ENCODE peak calls at places on chromosomes 1 and 21, in nine cellular contexts. F, A, C, L, X, H, S, Y and W are unnamed samples.
A peak's percentile ranks its signal among the peaks of the same experiment; 100 is the strongest.

GRCh38 chr1:223041481-223041880 is 101.6 kb downstream of the TLR5 start:
- DNase-seq in F (peak; percentile 15), A (no peak), C (no peak), L (no peak), X (no peak), H (no peak), S (no peak), Y (no peak), W (no peak)

GRCh38 chr21:34031835-34032370 is 41.5 kb upstream of the MRPS6 start:
- DNase-seq in F (no peak), A (no peak), C (no peak), L (no peak), X (no peak), H (peak; percentile 59), S (no peak), Y (no peak), W (no peak)

GRCh38 chr1:230288641-230289349 is 137.3 kb downstream of the PGBD5 start:
- DNase-seq in F (no peak), A (no peak), C (peak; percentile 55), L (no peak), X (no peak), H (no peak), S (no peak), Y (no peak), W (no peak)

GRCh38 chr1:36155560-36156328 is at the start of gene MAP7D1:
- DNase-seq in F (peak; percentile 87), A (peak; percentile 85), C (peak; percentile 96), L (peak; percentile 83), X (peak; percentile 96), H (peak; percentile 89), S (peak; percentile 89), Y (peak; percentile 80), W (peak; percentile 90)

GRCh38 chr1:160169553-160170399 is 18.4 kb downstream of the ATP1A4 start:
- DNase-seq in F (no peak), A (no peak), C (no peak), L (no peak), X (no peak), H (no peak), S (no peak), Y (no peak), W (no peak)

GRCh38 chr1:197557302-197557701 is 218.0 kb downstream of the DENND1B start:
- DNase-seq in F (no peak), A (no peak), C (no peak), L (peak; percentile 43), X (no peak), H (no peak), S (no peak), Y (no peak), W (no peak)

GRCh38 chr1:41364444-41365319 is 3.4 kb downstream of the FOXO6 start:
- DNase-seq in F (no peak), A (no peak), C (no peak), L (no peak), X (no peak), H (no peak), S (no peak), Y (no peak), W (no peak)

GRCh38 chr1:55723001-55723400 is 507.8 kb upstream of the USP24 start:
- DNase-seq in F (no peak), A (no peak), C (no peak), L (no peak), X (no peak), H (no peak), S (no peak), Y (no peak), W (no peak)

GRCh38 chr1:100354971-100355394 is 2.7 kb downstream of the CDC14A start:
- DNase-seq in F (peak; percentile 81), A (peak; percentile 54), C (no peak), L (peak; percentile 34), X (no peak), H (peak; percentile 25), S (peak; percentile 30), Y (no peak), W (no peak)

GRCh38 chr1:66371233-66372005 is 162.5 kb upstream of the SGIP1 start:
- DNase-seq in F (no peak), A (no peak), C (no peak), L (peak; percentile 39), X (peak; percentile 54), H (no peak), S (no peak), Y (no peak), W (no peak)

GRCh38 chr21:29145354-29145782 is 14.9 kb downstream of the MAP3K7CL start:
- DNase-seq in F (no peak), A (no peak), C (no peak), L (peak; percentile 95), X (no peak), H (no peak), S (no peak), Y (no peak), W (no peak)

DNA sequence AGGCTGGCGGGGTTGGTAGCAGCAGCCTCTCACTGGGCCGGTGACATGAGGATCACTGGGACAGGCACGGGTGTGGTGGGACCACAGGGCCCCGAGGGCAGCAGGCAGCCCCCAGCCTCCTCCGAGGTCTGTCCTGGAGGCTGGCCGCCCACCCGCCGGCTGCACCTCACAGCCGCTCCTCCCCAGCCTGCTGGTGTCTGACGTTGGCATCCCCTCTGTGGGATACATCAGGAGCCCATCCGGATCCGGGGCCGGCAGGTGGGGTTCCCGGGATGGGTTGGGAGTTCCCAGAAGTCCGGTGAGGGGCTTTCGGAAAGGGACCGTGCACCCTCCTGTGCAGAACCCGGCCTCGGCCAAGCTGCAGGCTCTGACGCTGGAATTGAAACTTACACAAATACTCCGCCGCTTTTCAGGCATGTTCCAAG is 142.1 kb upstream of the ARHGEF16 start:
- DNase-seq in F (no peak), A (no peak), C (peak; percentile 87), L (no peak), X (no peak), H (no peak), S (no peak), Y (no peak), W (no peak)
- H3K27ac ChIP-seq in F (peak overlapping the region; percentile 86), A (no peak overlapping the region), C (peak overlapping the region; percentile 90), L (peak overlapping the region; percentile 99), X (no peak overlapping the region), H (no peak overlapping the region), S (no peak overlapping the region), Y (no peak overlapping the region), W (no peak overlapping the region)

GRCh38 chr1:154856049-154856448 is 14.0 kb downstream of the KCNN3 start:
- DNase-seq in F (no peak), A (no peak), C (no peak), L (no peak), X (peak; percentile 74), H (no peak), S (no peak), Y (no peak), W (no peak)

GRCh38 chr1:154857022-154857421 is 13.1 kb downstream of the KCNN3 start:
- DNase-seq in F (no peak), A (no peak), C (no peak), L (no peak), X (no peak), H (no peak), S (no peak), Y (no peak), W (no peak)

GRCh38 chr1:154857441-154858215 is 12.5 kb downstream of the KCNN3 start:
- DNase-seq in F (no peak), A (no peak), C (no peak), L (no peak), X (no peak), H (no peak), S (no peak), Y (no peak), W (no peak)

GRCh38 chr1:154855186-154855585 is 14.9 kb downstream of the KCNN3 start:
- DNase-seq in F (no peak), A (no peak), C (no peak), L (no peak), X (no peak), H (no peak), S (no peak), Y (no peak), W (no peak)

GRCh38 chr1:154856544-154856943 is 13.5 kb downstream of the KCNN3 start:
- DNase-seq in F (no peak), A (no peak), C (no peak), L (no peak), X (no peak), H (no peak), S (no peak), Y (no peak), W (no peak)
- H3K4me3 ChIP-seq in F (no peak overlapping the region), A (no peak overlapping the region), C (no peak overlapping the region), L (no peak overlapping the region), X (no peak overlapping the region), H (no peak overlapping the region), S (no peak overlapping the region), Y (no peak overlapping the region), W (no peak overlapping the region)

DNA sequence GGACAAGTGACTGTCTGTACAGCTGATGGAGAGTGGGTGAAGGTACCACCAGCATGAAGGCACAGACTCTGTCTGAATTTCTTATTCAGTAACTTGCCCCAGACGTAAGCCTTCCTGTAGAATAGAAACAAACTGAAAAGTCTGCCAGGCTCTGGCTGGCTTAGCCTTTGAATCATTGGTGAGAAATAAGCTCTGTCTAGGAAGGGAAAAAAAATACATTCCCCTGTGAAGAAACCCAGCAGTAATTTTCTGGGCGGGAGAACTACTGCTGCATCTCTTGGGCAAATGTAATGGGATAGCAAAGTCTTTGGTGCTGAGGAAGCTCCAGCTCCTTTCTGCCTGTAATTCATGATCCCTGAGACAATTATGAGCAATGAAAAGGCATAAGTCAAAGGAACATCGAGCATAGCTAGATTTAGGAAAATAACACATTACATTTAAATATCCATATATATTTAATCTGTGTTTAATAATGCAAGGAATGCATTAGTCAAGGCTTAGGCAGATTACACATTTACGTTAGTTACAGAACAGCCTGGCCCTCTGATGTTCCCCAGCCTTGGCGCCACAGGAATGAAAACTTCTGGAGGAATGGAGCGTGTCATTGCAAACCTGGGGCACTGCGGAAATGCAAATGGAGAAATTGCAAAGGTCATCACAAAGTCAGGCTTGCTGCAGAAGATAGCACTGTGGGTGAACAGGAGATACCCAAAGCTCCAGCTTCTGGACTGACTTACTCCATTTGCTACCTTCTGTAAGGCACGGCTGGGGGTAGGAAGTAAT is 216.3 kb upstream of the CAMK1G start:
- DNase-seq in F (no peak), A (no peak), C (no peak), L (peak; percentile 36), X (no peak), H (no peak), S (no peak), Y (no peak), W (no peak)
- H3K4me1 ChIP-seq in F (no peaks in the 10 kb centered on the region), A (no peaks in the 10 kb centered on the region), C (no peaks in the 10 kb centered on the region), L (peaks cover 6% of the 10 kb centered on the region), X (no peaks in the 10 kb centered on the region), H (no peaks in the 10 kb centered on the region), S (no peaks in the 10 kb centered on the region), Y (no peaks in the 10 kb centered on the region), W (no peaks in the 10 kb centered on the region)

DNA sequence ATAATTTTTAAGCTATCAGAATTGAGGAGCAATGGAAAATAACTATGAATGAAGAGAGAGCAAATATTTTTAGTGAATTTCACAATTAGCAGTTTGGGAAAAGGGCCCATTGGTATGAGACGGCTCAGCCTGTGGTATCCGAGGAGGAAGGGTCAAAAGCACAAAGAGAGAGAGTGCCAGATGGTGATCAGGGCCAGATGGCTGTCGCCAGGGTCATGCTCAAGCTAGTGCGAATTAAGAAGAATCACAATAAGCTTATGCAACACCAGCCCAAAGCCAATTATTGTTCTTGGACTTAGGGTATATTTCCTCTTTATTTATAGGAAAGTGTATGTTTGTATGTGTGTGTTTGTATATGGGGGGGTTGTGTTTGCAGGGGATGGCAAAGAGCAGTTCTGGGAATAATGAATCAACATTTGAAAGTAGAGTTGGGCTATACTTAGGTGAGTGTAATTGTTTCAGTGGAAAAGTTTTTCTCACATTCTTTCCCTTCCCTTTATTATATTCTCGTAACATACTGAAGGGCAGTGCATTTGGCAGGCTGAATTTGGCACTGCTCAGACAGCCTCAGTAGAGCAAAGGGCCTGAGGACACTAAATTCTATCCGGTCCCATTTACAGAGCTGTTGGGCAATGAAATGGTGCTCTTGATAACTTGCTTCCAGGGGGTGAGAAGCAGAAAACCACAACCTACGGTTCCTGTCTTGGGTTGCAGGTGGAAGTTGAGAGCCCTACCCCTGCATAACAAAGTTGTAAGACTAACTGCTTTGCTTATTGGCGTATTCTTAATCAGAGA is 19.5 kb upstream of the DDR2 start:
- DNase-seq in F (no peak), A (no peak), C (no peak), L (peak; percentile 77), X (peak; percentile 88), H (no peak), S (no peak), Y (no peak), W (no peak)
- H3K27ac ChIP-seq in F (no peak overlapping the region), A (no peak overlapping the region), C (peak overlapping the region; percentile 89), L (no peak overlapping the region), X (peak overlapping the region; percentile 33), H (no peak overlapping the region), S (no peak overlapping the region), Y (no peak overlapping the region), W (no peak overlapping the region)